ENCODE peak calls at places on chromosomes 12 and 14, in eight cellular contexts. D is cardiac muscle cell, C is PC-9, J is fibroblast of villous mesenchyme, B is heart right ventricle, V is MM.1S, R is astrocyte of the cerebellum, Y is pancreas. K is an unnamed sample.

GRCh38 chr14:61186793-61187641 is 94.1 kb downstream of the TMEM30B start:
- DNase-seq in V (no peak), B (no peak), Y (no peak), D (no peak), R (no peak), J (peak), C (no peak), K (no peak)

GRCh38 chr12:108514468-108514972 is 557 bp upstream of the FICD start:
- DNase-seq in Y (no peak), J (no peak), B (no peak), R (no peak), V (peak), C (no peak), D (no peak), K (no peak)

GRCh38 chr14:23654231-23654630 is 18.1 kb downstream of the DHRS2 start:
- DNase-seq in D (no peak), R (no peak), V (no peak), B (no peak), C (no peak), Y (no peak), J (no peak), K (no peak)

GRCh38 chr14:76261371-76261811 is 109.7 kb downstream of the GPATCH2L start:
- DNase-seq in C (no peak), Y (no peak), D (peak), B (no peak), R (peak), V (no peak), J (peak), K (peak)

GRCh38 chr14:100371773-100372172 is 48.6 kb downstream of the SLC25A47 start:
- DNase-seq in Y (no peak), B (no peak), J (no peak), V (no peak), D (no peak), R (no peak), C (no peak), K (no peak)

GRCh38 chr12:67137256-67137655 is 131.9 kb upstream of the CAND1 start:
- DNase-seq in B (no peak), C (no peak), D (no peak), R (no peak), V (no peak), J (no peak), Y (no peak), K (no peak)

GRCh38 chr14:105879867-105880561 is 353.6 kb downstream of the TMEM121 start:
- DNase-seq in B (peak), Y (peak), V (no peak), C (no peak), J (no peak), D (no peak), R (no peak), K (peak)

GRCh38 chr12:13241833-13242232 is 45.3 kb downstream of the EMP1 start:
- DNase-seq in D (no peak), Y (no peak), V (no peak), B (no peak), J (peak), R (no peak), C (no peak), K (peak)

GRCh38 chr12:117119592-117120198 is 20.5 kb upstream of the TESC start:
- DNase-seq in B (no peak), Y (no peak), V (peak), R (no peak), J (peak), D (no peak), C (no peak), K (no peak)

GRCh38 chr12:79408665-79409064 is 282.1 kb downstream of the PAWR start:
- DNase-seq in C (no peak), B (no peak), V (no peak), R (no peak), Y (no peak), D (no peak), J (no peak), K (no peak)

GRCh38 chr12:31752450-31752849 is 23.6 kb upstream of the AMN1 start:
- DNase-seq in R (no peak), V (peak), D (no peak), C (no peak), J (no peak), Y (no peak), B (no peak), K (peak)

DNA sequence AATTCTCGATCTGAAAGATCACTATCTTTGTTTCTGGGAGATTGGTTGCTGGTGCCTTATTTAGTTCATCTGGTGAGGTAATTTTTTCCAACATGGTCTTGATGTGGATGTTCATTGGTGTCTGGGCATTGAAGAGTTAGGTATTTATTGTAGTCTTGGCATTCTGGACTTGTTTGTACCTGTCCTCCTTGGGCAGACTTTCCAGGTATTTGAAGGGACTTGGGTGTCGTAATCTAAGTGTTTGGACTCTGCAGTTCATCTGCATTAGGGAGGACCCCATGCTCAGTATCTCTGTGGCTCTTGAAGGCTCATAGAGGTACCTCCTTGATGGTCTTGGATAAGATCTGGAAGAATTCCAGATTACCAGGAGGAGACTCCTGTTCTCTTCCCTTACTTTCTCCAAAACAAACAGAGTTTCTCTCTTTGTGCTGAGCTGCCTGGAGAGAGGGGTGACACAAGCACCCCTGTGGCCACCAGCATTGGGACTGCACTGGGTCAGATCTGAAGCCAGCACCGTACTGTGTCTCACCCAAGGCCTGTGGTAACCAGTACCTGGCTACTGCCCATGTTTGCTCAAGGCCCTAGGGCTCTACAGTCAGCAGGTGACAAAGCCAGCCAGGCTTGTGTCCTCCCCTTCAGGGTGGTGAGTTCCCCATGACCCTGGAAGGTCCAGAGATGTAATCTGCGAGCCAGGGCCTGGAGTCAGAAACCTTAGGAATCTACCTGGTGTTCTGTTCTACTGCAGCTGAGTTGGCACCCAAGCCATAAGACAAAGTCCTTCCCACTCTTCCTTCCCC is 5.3 kb downstream of the A2ML1 start:
- DNase-seq in C (no peak), B (no peak), J (no peak), R (no peak), V (no peak), Y (no peak), D (no peak), K (no peak)
- TF ChIP-seq CTCF in C (no peak), B (no peak), J (no peak), R (no peak), V (no peak), Y (no peak), D (no peak), K (no peak)

GRCh38 chr12:52175411-52176350 is 16.1 kb downstream of the KRT80 start:
- DNase-seq in D (peak), B (no peak), R (no peak), Y (no peak), J (peak), V (no peak), C (no peak), K (peak)
- TF ChIP-seq CTCF in D (peak), B (no peak), R (peak), Y (no peak), J (peak), V (no peak), C (no peak), K (no peak)

DNA sequence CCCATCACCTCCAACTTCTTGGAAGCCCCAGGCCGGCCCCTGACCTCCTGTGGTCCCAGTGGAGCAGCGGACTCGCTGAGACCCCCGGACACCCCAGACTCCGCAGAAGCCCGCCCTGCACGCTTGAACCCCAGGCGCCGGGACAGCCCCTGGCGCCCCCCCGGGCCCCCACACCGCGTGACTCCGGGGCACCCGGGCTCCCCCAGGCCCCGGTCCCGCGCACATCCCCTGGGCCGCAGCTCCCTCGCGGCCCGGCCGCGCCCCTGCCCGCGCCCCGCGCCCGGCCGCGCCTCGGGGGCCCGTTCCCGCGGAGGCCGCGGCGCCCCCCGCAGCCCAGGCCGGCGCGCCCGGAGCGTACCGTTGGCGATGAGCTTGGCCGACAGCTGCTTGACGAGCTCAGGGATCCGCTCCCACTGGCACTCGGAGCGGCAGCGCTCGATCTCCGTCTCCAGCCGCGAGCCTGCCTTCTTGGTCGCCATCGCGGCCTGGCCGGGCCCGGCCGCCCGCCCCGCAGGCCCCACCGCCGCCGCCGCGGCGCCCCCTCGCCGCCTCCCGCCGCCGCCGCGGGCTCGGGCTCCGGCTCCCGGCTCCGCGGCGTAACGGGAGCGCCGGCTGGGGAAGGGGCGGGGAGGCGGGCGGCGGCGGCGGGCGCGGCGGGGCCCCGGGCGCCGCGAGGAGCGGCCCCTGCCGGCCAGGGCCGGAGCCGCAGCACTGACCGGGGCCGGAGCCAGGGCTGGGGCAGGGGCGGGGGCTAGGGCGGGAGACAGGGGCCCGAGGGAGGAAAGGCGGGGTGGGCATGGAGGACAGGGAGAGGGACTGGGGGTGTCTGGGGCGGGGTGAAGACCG is at the start of gene TTC7B:
- DNase-seq in R (no peak), Y (peak), B (peak), D (peak), J (no peak), V (peak), C (no peak), K (peak)
- TF ChIP-seq CTCF in R (peak), Y (no peak), B (peak), D (peak), J (no peak), V (no peak), C (no peak), K (no peak)

GRCh38 chr14:37122288-37122687 is 50.1 kb downstream of the SLC25A21 start:
- DNase-seq in J (peak), C (peak), Y (no peak), B (no peak), R (peak), D (no peak), V (no peak), K (no peak)

GRCh38 chr14:37122919-37123639 is 49.3 kb downstream of the SLC25A21 start:
- DNase-seq in R (no peak), Y (no peak), D (no peak), C (no peak), J (no peak), V (no peak), B (no peak), K (peak)

GRCh38 chr14:37118673-37119366 is 53.6 kb downstream of the SLC25A21 start:
- DNase-seq in J (no peak), R (no peak), B (no peak), V (no peak), D (no peak), Y (no peak), C (no peak), K (no peak)

GRCh38 chr14:37129047-37129446 is 43.4 kb downstream of the SLC25A21 start:
- DNase-seq in D (no peak), Y (no peak), C (no peak), B (no peak), J (no peak), V (no peak), R (no peak), K (no peak)

DNA sequence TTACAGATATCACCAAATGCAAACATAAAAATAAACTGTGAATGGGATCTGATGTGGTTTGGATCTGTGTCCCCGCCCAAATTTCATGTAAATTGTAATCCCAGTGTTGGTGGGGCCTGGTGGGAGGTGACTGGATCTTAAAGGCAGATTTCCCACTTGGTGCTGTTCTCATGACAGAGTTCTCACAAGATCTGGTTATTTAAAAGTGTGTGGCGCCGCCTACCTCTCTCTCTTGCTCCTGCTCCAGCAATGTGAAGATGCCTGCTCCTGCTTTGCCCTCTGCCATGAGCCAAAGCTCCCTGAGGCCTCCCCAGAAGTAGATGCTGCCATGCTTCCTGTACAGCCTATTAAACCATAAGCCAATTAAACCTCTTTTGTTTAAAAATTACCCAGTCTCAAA is 47.8 kb downstream of the SLC25A21 start:
- DNase-seq in C (no peak), J (no peak), R (no peak), D (no peak), Y (no peak), V (no peak), B (no peak), K (no peak)
- TF ChIP-seq CTCF in C (no peak), J (no peak), R (no peak), D (no peak), Y (no peak), V (no peak), B (no peak), K (no peak)

GRCh38 chr12:22981711-22982110 is 356.7 kb downstream of the ETNK1 start:
- DNase-seq in Y (no peak), V (no peak), B (no peak), C (no peak), R (no peak), J (peak), D (peak), K (peak)
- TF ChIP-seq CTCF in Y (no peak), V (no peak), B (no peak), C (no peak), R (peak), J (peak), D (peak), K (peak)

GRCh38 chr12:49446571-49446970 is 79.3 kb downstream of the SPATS2 start:
- DNase-seq in Y (no peak), B (no peak), V (no peak), D (no peak), C (no peak), R (no peak), J (no peak), K (no peak)
- TF ChIP-seq CTCF in Y (no peak), B (no peak), V (no peak), D (no peak), C (no peak), R (no peak), J (no peak), K (no peak)